ENCODE peak calls at places on chromosomes 4 and X, in four cellular contexts. J is COLO829, F is Right ventricle myocardium superior, Z is NCI-H1092 treated with DMSO at 0.1 percent for 48 hours. C is an unnamed sample.

GRCh38 chr4:2330119-2331042 is 68.5 kb upstream of the MXD4 start:
- DNase-seq in J (peak), F (no peak), Z (no peak), C (peak)

GRCh38 chr4:154004859-154005520 is 216.1 kb upstream of the SFRP2 start:
- DNase-seq in J (peak), F (no peak), Z (no peak), C (peak)

GRCh38 chr4:96992443-96992842 is 1150.8 kb downstream of the STPG2 start:
- DNase-seq in J (no peak), F (no peak), Z (no peak), C (no peak)

GRCh38 chrX:119008122-119008744 is 33.8 kb downstream of the LONRF3 start:
- DNase-seq in J (peak), F (no peak), Z (peak), C (peak)

GRCh38 chrX:111363741-111364140 is 48.3 kb downstream of the DCX start:
- DNase-seq in J (no peak), F (no peak), Z (no peak), C (no peak)

GRCh38 chr4:76197001-76197743 is 16.5 kb downstream of the SCARB2 start:
- DNase-seq in J (no peak), F (no peak), Z (peak), C (no peak)

GRCh38 chrX:45077748-45078424 is 122.8 kb downstream of the DIPK2B start:
- DNase-seq in J (no peak), F (no peak), Z (no peak), C (no peak)

GRCh38 chr4:67549123-67549522 is 3.8 kb upstream of the CENPC start:
- DNase-seq in J (no peak), F (no peak), Z (peak), C (no peak)

GRCh38 chrX:6386837-6387236 is 148.1 kb downstream of the VCX3A start:
- DNase-seq in J (no peak), F (no peak), Z (no peak), C (peak)

GRCh38 chrX:41265615-41266014 is 68.3 kb upstream of the DDX3X start:
- DNase-seq in J (peak), F (no peak), Z (no peak), C (peak)

GRCh38 chr4:37903901-37904300 is 13.0 kb downstream of the TBC1D1 start:
- DNase-seq in J (no peak), F (no peak), Z (no peak), C (no peak)

GRCh38 chrX:139200793-139201192 is 329.7 kb upstream of the F9 start:
- DNase-seq in J (peak), F (no peak), Z (peak), C (peak)

GRCh38 chrX:150897371-150898319 is 823 bp downstream of the CD99L2 start:
- DNase-seq in J (no peak), F (peak), Z (peak), C (peak)

GRCh38 chr4:52751349-52751911 is at the start of gene ERVMER34-1:
- DNase-seq in J (peak), F (peak), Z (no peak), C (peak)

GRCh38 chrX:77742788-77743476 is 43.1 kb downstream of the ATRX start:
- DNase-seq in J (no peak), F (peak), Z (no peak), C (peak)

GRCh38 chr4:117560329-117560728 is 474.0 kb upstream of the NDST3 start:
- DNase-seq in J (no peak), F (no peak), Z (no peak), C (peak)

GRCh38 chrX:131816551-131817136 is 206.5 kb upstream of the STK26 start:
- DNase-seq in J (no peak), F (no peak), Z (no peak), C (peak)

GRCh38 chr4:15117270-15117946 is 115.1 kb downstream of the CPEB2 start:
- DNase-seq in J (no peak), F (no peak), Z (no peak), C (no peak)

GRCh38 chr4:150056569-150056968 is 21.7 kb upstream of the DCLK2 start:
- DNase-seq in J (no peak), F (no peak), Z (no peak), C (no peak)

GRCh38 chr4:48985976-48986653 is at the start of gene CWH43:
- DNase-seq in J (no peak), F (no peak), Z (no peak), C (peak)

GRCh38 chr4:41133619-41134018 is 80.7 kb downstream of the APBB2 start:
- DNase-seq in J (no peak), F (no peak), Z (no peak), C (no peak)

GRCh38 chr4:80043534-80043933 is 29.5 kb downstream of the ANTXR2 start:
- DNase-seq in J (no peak), F (peak), Z (no peak), C (peak)

GRCh38 chrX:109974906-109975655 is 27.8 kb upstream of the TMEM164 start:
- DNase-seq in J (no peak), F (no peak), Z (no peak), C (peak)

GRCh38 chrX:29488919-29489318 is 726.4 kb upstream of the MAGEB2 start:
- DNase-seq in J (peak), F (no peak), Z (no peak), C (no peak)

GRCh38 chrX:132631579-132632232 is 142.9 kb upstream of the MBNL3 start:
- DNase-seq in J (peak), F (no peak), Z (peak), C (peak)

GRCh38 chr4:80184791-80185756 is 12.2 kb upstream of the PRDM8 start:
- DNase-seq in J (no peak), F (no peak), Z (no peak), C (peak)

GRCh38 chr4:140715121-140715520 is 41.1 kb downstream of the TBC1D9 start:
- DNase-seq in J (no peak), F (no peak), Z (no peak), C (no peak)

GRCh38 chr4:43374352-43374751 is 481.8 kb downstream of the GRXCR1 start:
- DNase-seq in J (no peak), F (no peak), Z (no peak), C (peak)

GRCh38 chr4:112075129-112075753 is 70.0 kb upstream of the FAM241A start:
- DNase-seq in J (peak), F (no peak), Z (peak), C (peak)

GRCh38 chrX:134388161-134389109 is 71.5 kb upstream of the HPRT1 start:
- DNase-seq in J (no peak), F (no peak), Z (no peak), C (no peak)

GRCh38 chrX:10620121-10620699 is at the start of gene MID1:
- DNase-seq in J (peak), F (peak), Z (peak), C (peak)

C was measured in astrocyte of the hippocampus.